ENCODE peak calls at places on chromosomes 3 and 15, in ten cellular contexts. Z, O, S, P, F, M, K, L, I and X are unnamed samples.

GRCh38 chr15:29172742-29173725 is 96.6 kb downstream of the NSMCE3 start:
- DNase-seq in Z (no peak), O (no peak), S (no peak), P (no peak), F (no peak), M (no peak), K (no peak), L (no peak), I (no peak), X (no peak)

GRCh38 chr3:109234300-109234699 is 82.0 kb downstream of the DPPA2 start:
- DNase-seq in Z (peak; percentile 74), O (peak; percentile 66), S (no peak), P (no peak), F (no peak), M (peak; percentile 84), K (no peak), L (no peak), I (no peak), X (no peak)

GRCh38 chr3:16928386-16929132 is 43.8 kb downstream of the PLCL2 start:
- DNase-seq in Z (no peak), O (no peak), S (no peak), P (no peak), F (no peak), M (no peak), K (no peak), L (no peak), I (no peak), X (no peak)

GRCh38 chr3:170467007-170467406 is 48.3 kb downstream of the CLDN11 start:
- DNase-seq in Z (peak; percentile 33), O (no peak), S (no peak), P (no peak), F (no peak), M (no peak), K (no peak), L (no peak), I (no peak), X (no peak)

GRCh38 chr3:81744366-81744765 is 17.1 kb downstream of the GBE1 start:
- DNase-seq in Z (peak; percentile 17), O (no peak), S (no peak), P (peak; percentile 71), F (no peak), M (peak; percentile 80), K (no peak), L (no peak), I (peak; percentile 96), X (no peak)

GRCh38 chr15:40291088-40291574 is 8.3 kb upstream of the ANKRD63 start:
- DNase-seq in Z (peak; percentile 85), O (no peak), S (no peak), P (no peak), F (no peak), M (peak; percentile 71), K (no peak), L (no peak), I (peak; percentile 68), X (no peak)

GRCh38 chr3:128591728-128592426 is 58.7 kb downstream of the RPN1 start:
- DNase-seq in Z (no peak), O (no peak), S (no peak), P (no peak), F (no peak), M (no peak), K (no peak), L (no peak), I (no peak), X (no peak)

GRCh38 chr3:187802928-187803259 is 57.6 kb upstream of the BCL6 start:
- DNase-seq in Z (no peak), O (no peak), S (no peak), P (no peak), F (no peak), M (no peak), K (peak; percentile 48), L (peak; percentile 1), I (no peak), X (no peak)

GRCh38 chr3:106004841-106005240 is 136.0 kb upstream of the CBLB start:
- DNase-seq in Z (no peak), O (no peak), S (no peak), P (no peak), F (no peak), M (no peak), K (no peak), L (no peak), I (peak; percentile 41), X (no peak)

GRCh38 chr15:89632563-89633430 is 22.5 kb downstream of the KIF7 start:
- DNase-seq in Z (no peak), O (no peak), S (no peak), P (no peak), F (no peak), M (no peak), K (no peak), L (no peak), I (no peak), X (no peak)

GRCh38 chr15:85649372-85649771 is 145.4 kb downstream of the KLHL25 start:
- DNase-seq in Z (no peak), O (peak; percentile 3), S (no peak), P (no peak), F (no peak), M (peak; percentile 67), K (no peak), L (no peak), I (peak; percentile 89), X (no peak)

GRCh38 chr3:53485675-53486365 is 8.6 kb upstream of the CACNA1D start:
- DNase-seq in Z (no peak), O (no peak), S (no peak), P (no peak), F (no peak), M (no peak), K (no peak), L (no peak), I (no peak), X (no peak)

GRCh38 chr3:147699175-147699838 is 290.1 kb downstream of the ZIC1 start:
- DNase-seq in Z (no peak), O (no peak), S (no peak), P (no peak), F (no peak), M (no peak), K (no peak), L (no peak), I (peak; percentile 50), X (no peak)

GRCh38 chr15:31305375-31305774 is 21.3 kb upstream of the KLF13 start:
- DNase-seq in Z (no peak), O (no peak), S (peak; percentile 12), P (no peak), F (no peak), M (no peak), K (no peak), L (no peak), I (no peak), X (no peak)

DNA sequence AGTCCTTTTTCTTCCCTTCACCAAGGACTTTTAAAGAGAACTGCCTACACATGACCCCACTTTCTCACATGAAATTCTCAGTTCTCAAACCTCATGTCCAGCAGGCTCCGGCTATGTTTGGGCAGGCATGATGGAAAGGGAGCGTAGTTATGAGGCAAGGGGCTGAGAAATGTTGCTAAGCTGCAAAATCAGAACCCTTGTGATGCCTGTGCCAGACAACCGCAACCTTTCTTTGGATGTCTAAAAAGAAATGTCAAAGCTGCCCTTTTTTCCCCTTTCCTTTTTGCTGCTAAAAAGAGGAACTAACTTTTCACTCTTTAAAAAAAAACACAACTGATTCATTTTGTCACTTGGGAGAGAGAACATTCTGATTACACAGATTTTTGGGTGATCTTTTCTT is 19.2 kb downstream of the GNB4 start:
- DNase-seq in Z (no peak), O (no peak), S (no peak), P (no peak), F (no peak), M (no peak), K (no peak), L (no peak), I (peak; percentile 16), X (no peak)
- H3K4me3 ChIP-seq in Z (no peak overlapping the region), O (no peak overlapping the region), S (no peak overlapping the region), P (no peak overlapping the region), F (no peak overlapping the region), M (no peak overlapping the region), K (no peak overlapping the region), L (no peak overlapping the region), I (no peak overlapping the region), X (no peak overlapping the region)

GRCh38 chr3:9730747-9731205 is 759 bp upstream of the BRPF1 start:
- DNase-seq in Z (peak; percentile 96), O (no peak), S (no peak), P (peak; percentile 79), F (no peak), M (no peak), K (no peak), L (no peak), I (no peak), X (no peak)
- H3K4me1 ChIP-seq in Z (peaks cover 16% of the 10 kb centered on the region), O (peaks cover 10% of the 10 kb centered on the region), S (peaks cover 37% of the 10 kb centered on the region), P (peaks cover 14% of the 10 kb centered on the region), F (peaks cover 39% of the 10 kb centered on the region), M (peaks cover 3% of the 10 kb centered on the region), K (peaks cover 62% of the 10 kb centered on the region), L (peaks cover 20% of the 10 kb centered on the region), I (peaks cover 11% of the 10 kb centered on the region), X (peaks cover 17% of the 10 kb centered on the region)

DNA sequence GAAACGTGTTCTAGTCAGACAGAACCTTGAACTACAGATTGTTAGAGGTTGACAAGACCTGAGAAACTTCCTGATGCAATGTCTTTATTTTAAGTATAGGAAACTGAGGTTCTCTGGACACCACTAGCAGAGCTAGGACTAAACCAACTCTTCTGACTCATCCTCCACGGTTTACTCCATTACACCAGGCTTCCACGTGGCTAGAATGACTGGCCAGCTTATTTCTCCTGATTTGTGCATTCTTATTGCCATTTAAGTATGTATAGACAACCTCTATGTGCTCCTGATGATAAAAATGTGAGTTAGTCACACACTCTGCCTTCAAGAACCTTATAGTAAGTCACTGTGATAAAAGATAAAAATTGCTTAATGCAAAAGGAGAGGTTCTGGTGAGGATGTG is 182.7 kb downstream of the MEX3B start:
- DNase-seq in Z (no peak), O (no peak), S (no peak), P (no peak), F (no peak), M (no peak), K (no peak), L (no peak), I (peak; percentile 33), X (no peak)
- H3K27me3 ChIP-seq in Z (no peaks in the 10 kb centered on the region), O (no peaks in the 10 kb centered on the region), S (no peaks in the 10 kb centered on the region), P (no peaks in the 10 kb centered on the region), F (no peaks in the 10 kb centered on the region), M (no peaks in the 10 kb centered on the region), K (no peaks in the 10 kb centered on the region), L (no peaks in the 10 kb centered on the region), I (no peaks in the 10 kb centered on the region), X (no peaks in the 10 kb centered on the region)

DNA sequence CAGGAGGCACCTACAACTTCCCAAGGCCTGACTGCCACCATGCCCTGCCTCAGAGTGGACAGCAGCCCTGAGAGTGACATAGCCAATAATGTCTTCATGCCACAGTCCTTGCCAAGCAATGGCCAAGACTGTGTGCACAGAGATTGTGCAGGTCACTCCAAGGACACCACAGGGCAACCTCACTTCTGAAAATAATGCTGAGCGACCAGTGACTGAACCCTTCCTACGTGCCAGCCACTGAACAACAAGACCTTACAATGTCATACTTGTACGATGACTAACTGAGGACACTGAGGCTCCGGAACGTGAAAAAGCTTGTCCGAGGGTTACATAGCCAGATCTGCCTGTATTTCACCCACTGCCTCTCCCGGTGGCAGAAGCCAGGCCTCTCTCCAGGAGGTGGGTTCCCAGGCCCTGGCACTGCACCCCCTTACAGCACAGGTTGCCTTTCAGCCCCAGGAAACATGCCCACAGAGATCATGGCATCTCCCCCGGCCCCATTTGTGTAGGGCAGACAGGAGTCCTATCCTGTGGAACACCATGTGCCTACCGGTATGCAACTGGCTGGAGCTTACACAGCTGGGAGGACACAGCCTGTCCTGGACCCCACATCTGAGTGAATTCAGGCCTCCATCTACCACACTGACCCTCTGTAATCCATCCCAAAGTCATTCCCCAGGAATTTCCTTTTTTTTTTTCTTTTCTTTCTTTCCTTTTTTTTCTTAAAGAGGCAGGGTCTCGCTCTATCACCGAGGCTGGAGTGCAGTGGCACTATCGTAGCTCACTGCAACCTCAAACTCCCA is 72.3 kb downstream of the SLC12A8 start:
- DNase-seq in Z (no peak), O (no peak), S (peak; percentile 20), P (peak; percentile 75), F (no peak), M (no peak), K (no peak), L (no peak), I (peak; percentile 58), X (no peak)
- H3K4me3 ChIP-seq in Z (no peak overlapping the region), O (no peak overlapping the region), S (no peak overlapping the region), P (no peak overlapping the region), F (no peak overlapping the region), M (no peak overlapping the region), K (no peak overlapping the region), L (no peak overlapping the region), I (no peak overlapping the region), X (no peak overlapping the region)